ENCODE peak calls at places on chromosomes 5 and 9, in nine cellular contexts. C is ascending aorta, T is GM23248, W is Caco-2, Q is lower lobe of right lung, U is neuronal stem cell, V is left lung, E is neural progenitor cell, K is endodermal cell. S is an unnamed sample.
A peak's percentile ranks its signal among the peaks of the same experiment; 100 is the strongest.

GRCh38 chr5:79982136-79982535 is 8.9 kb downstream of the MTX3 start:
- DNase-seq in C (no peak), U (no peak), Q (no peak), K (no peak), E (no peak), W (no peak), V (no peak), T (no peak), S (no peak)

GRCh38 chr5:115068239-115069086 is 101.2 kb downstream of the TRIM36 start:
- DNase-seq in W (peak; percentile 17), Q (no peak), U (no peak), V (no peak), E (no peak), K (no peak), T (peak; percentile 39), C (no peak), S (no peak)

GRCh38 chr5:111735829-111736228 is 21.2 kb downstream of the NREP start:
- DNase-seq in K (peak; percentile 71), C (no peak), U (no peak), T (peak; percentile 98), E (no peak), Q (no peak), W (no peak), V (no peak), S (no peak)

GRCh38 chr5:169011009-169011408 is 289.9 kb downstream of the SLIT3 start:
- DNase-seq in U (no peak), V (no peak), C (no peak), K (peak; percentile 13), T (no peak), Q (no peak), W (no peak), E (no peak), S (no peak)

GRCh38 chr5:7015586-7016256 is 302.5 kb downstream of the TENT4A start:
- DNase-seq in T (no peak), Q (no peak), U (no peak), V (no peak), C (no peak), W (no peak), E (peak; percentile 33), K (peak; percentile 78), S (no peak)

GRCh38 chr9:27125030-27125429 is 16.0 kb downstream of the TEK start:
- DNase-seq in T (peak; percentile 97), E (no peak), K (no peak), V (no peak), U (no peak), Q (no peak), W (no peak), C (no peak), S (no peak)

GRCh38 chr5:100520348-100520747 is 14.8 kb upstream of the FAM174A start:
- DNase-seq in V (peak; percentile 13), W (no peak), E (peak; percentile 19), T (no peak), U (no peak), Q (no peak), C (no peak), K (peak; percentile 85), S (no peak)

GRCh38 chr5:116859666-116860320 is 285.2 kb upstream of the SEMA6A start:
- DNase-seq in C (no peak), Q (no peak), T (no peak), K (no peak), U (no peak), V (no peak), W (no peak), E (no peak), S (no peak)

GRCh38 chr9:93644397-93645088 is 68.2 kb downstream of the PHF2 start:
- DNase-seq in U (no peak), W (no peak), T (no peak), K (no peak), Q (no peak), C (no peak), V (peak; percentile 41), E (no peak), S (no peak)

GRCh38 chr9:15813076-15813475 is 260.2 kb downstream of the CCDC171 start:
- DNase-seq in E (no peak), V (no peak), W (no peak), C (no peak), U (no peak), K (no peak), Q (no peak), T (no peak), S (no peak)

GRCh38 chr5:65382582-65382981 is 99.1 kb downstream of the ADAMTS6 start:
- DNase-seq in C (no peak), V (no peak), K (no peak), E (no peak), T (no peak), Q (no peak), W (no peak), U (no peak), S (no peak)

GRCh38 chr9:110918316-110919054 is 119.8 kb downstream of the LPAR1 start:
- DNase-seq in C (no peak), Q (no peak), K (no peak), W (no peak), T (peak; percentile 73), V (no peak), U (no peak), E (no peak), S (no peak)

GRCh38 chr9:114968710-114969109 is 38.3 kb upstream of the TNFSF8 start:
- DNase-seq in E (peak; percentile 11), U (no peak), W (no peak), K (peak; percentile 51), T (peak; percentile 58), Q (no peak), C (no peak), V (no peak), S (no peak)

GRCh38 chr5:56147679-56148230 is 85.4 kb downstream of the ANKRD55 start:
- DNase-seq in Q (no peak), E (no peak), K (no peak), V (no peak), T (no peak), U (no peak), C (no peak), W (no peak), S (no peak)

GRCh38 chr5:120098902-120099301 is 365.2 kb upstream of the PRR16 start:
- DNase-seq in K (no peak), C (no peak), V (no peak), W (no peak), Q (no peak), T (no peak), E (no peak), U (no peak), S (no peak)

GRCh38 chr9:79360387-79361347 is 211.1 kb upstream of the TLE4 start:
- DNase-seq in E (no peak), U (no peak), W (no peak), C (no peak), Q (no peak), V (no peak), T (peak; percentile 8), K (peak; percentile 71), S (no peak)

GRCh38 chr9:122016789-122017188 is 76.3 kb downstream of the TTLL11 start:
- DNase-seq in V (no peak), E (no peak), K (no peak), C (no peak), T (no peak), U (no peak), W (no peak), Q (no peak), S (no peak)

GRCh38 chr9:87148391-87149237 is 201.3 kb upstream of the GAS1 start:
- DNase-seq in E (peak; percentile 73), Q (peak; percentile 70), U (peak; percentile 41), W (no peak), K (peak; percentile 90), C (peak; percentile 49), V (peak; percentile 88), T (peak; percentile 91), S (peak; percentile 20)

GRCh38 chr9:91033802-91034201 is 232.2 kb downstream of the SYK start:
- DNase-seq in K (peak; percentile 88), U (no peak), V (peak; percentile 86), Q (no peak), E (peak; percentile 48), C (no peak), T (peak; percentile 22), W (no peak), S (peak; percentile 41)

GRCh38 chr5:9094582-9094981 is 451.3 kb downstream of the SEMA5A start:
- DNase-seq in C (no peak), V (no peak), W (no peak), T (peak; percentile 70), U (no peak), Q (no peak), E (no peak), K (no peak), S (no peak)

DNA sequence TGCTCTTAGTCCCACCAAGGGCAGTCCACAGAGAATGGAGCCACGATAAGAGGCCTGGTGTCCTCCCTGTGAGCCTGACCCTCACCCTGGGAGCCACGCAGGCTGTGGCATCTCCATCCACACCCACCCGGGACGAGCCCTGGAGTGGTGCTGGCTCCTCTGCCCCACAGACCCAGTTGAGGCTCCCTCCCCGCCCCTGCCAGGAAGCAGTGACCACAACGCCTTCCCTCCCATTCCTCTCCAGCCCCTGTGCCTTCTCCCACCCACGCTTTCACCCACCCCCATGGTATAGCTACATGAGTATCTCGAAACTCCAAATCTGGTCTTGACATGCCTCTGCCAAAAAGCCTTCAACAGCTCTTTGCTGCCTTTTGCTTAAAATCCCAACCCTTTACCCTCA is 57.9 kb downstream of the SEMA4D start:
- DNase-seq in K (no peak), W (no peak), T (no peak), C (no peak), U (no peak), Q (no peak), E (no peak), V (peak; percentile 81), S (no peak)
- H3K4me1 ChIP-seq in K (no peaks in the 10 kb centered on the region), W (peaks cover 8% of the 10 kb centered on the region), T (no peaks in the 10 kb centered on the region), C (no peaks in the 10 kb centered on the region), U (peaks cover 2% of the 10 kb centered on the region), Q (peaks cover 65% of the 10 kb centered on the region), E (peaks cover 25% of the 10 kb centered on the region), V (peaks cover 83% of the 10 kb centered on the region), S (peaks cover 19% of the 10 kb centered on the region)

DNA sequence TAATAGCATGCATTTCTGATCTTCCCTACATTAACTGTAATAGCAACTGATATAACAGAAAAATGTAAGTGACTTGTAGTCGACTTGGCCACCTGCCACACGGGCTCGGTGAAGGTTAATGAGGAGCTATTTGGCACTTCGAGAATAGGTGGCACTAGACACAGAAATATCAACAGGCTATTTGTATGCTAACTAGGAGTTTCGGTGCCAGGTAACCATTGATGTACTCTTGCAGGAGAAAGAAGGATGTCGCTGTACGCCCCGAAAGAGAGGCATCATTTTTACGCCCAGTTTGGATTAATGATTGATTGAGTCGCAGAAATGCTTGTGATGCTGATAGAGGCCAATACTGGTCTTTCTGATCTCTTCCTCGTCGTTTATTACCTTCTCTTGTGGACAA is 516 bp upstream of the DMRT2 start:
- DNase-seq in V (peak; percentile 34), U (no peak), E (no peak), T (no peak), W (no peak), C (no peak), Q (no peak), K (no peak), S (no peak)
- H3K4me1 ChIP-seq in V (peaks cover 57% of the 10 kb centered on the region), U (no peaks in the 10 kb centered on the region), E (no peaks in the 10 kb centered on the region), T (no peaks in the 10 kb centered on the region), W (peaks cover 4% of the 10 kb centered on the region), C (peaks cover 7% of the 10 kb centered on the region), Q (peaks cover 58% of the 10 kb centered on the region), K (no peaks in the 10 kb centered on the region), S (no peaks in the 10 kb centered on the region)

GRCh38 chr9:37026936-37027581 is 7.0 kb downstream of the PAX5 start:
- DNase-seq in V (no peak), E (peak; percentile 55), U (no peak), T (no peak), K (peak; percentile 70), C (no peak), W (no peak), Q (no peak), S (peak; percentile 36)
- H3K4me1 ChIP-seq in V (peaks cover 34% of the 10 kb centered on the region), E (peaks cover 39% of the 10 kb centered on the region), U (peaks cover 18% of the 10 kb centered on the region), T (no peaks in the 10 kb centered on the region), K (peaks cover 15% of the 10 kb centered on the region), C (peaks cover 21% of the 10 kb centered on the region), W (peaks cover 5% of the 10 kb centered on the region), Q (peaks cover 43% of the 10 kb centered on the region), S (peaks cover 3% of the 10 kb centered on the region)

GRCh38 chr5:14783689-14784088 is 87.9 kb downstream of the ANKH start:
- DNase-seq in T (no peak), W (no peak), Q (no peak), E (no peak), K (no peak), V (no peak), C (no peak), U (no peak), S (no peak)
- H3K4me1 ChIP-seq in T (peaks cover 6% of the 10 kb centered on the region), W (no peaks in the 10 kb centered on the region), Q (no peaks in the 10 kb centered on the region), E (no peaks in the 10 kb centered on the region), K (peaks cover 3% of the 10 kb centered on the region), V (no peaks in the 10 kb centered on the region), C (no peaks in the 10 kb centered on the region), U (no peaks in the 10 kb centered on the region), S (peaks cover 11% of the 10 kb centered on the region)

S was measured in HAP-1.